ENCODE peak calls at places on chromosomes 1 and 21, in ten cellular contexts. L, D, W, T, R, E, Q, F, Z and J are unnamed samples.

GRCh38 chr1:27299385-27300252 is 22.3 kb upstream of the TMEM222 start:
- DNase-seq in L (no peak), D (peak), W (peak), T (peak), R (peak), E (peak), Q (no peak), F (peak), Z (peak), J (peak)

GRCh38 chr1:185960377-185961151 is 226.4 kb downstream of the HMCN1 start:
- DNase-seq in L (no peak), D (no peak), W (peak), T (peak), R (no peak), E (peak), Q (no peak), F (peak), Z (peak), J (no peak)

GRCh38 chr1:27137544-27138075 is 17.3 kb downstream of the SLC9A1 start:
- DNase-seq in L (no peak), D (no peak), W (peak), T (peak), R (no peak), E (no peak), Q (no peak), F (no peak), Z (peak), J (no peak)

GRCh38 chr1:11042995-11043874 is 3.8 kb downstream of the MASP2 start:
- DNase-seq in L (no peak), D (peak), W (no peak), T (no peak), R (no peak), E (no peak), Q (no peak), F (no peak), Z (no peak), J (no peak)

GRCh38 chr1:12617511-12617900 is 504 bp downstream of the DHRS3 start:
- DNase-seq in L (peak), D (no peak), W (peak), T (no peak), R (no peak), E (no peak), Q (peak), F (no peak), Z (no peak), J (no peak)

GRCh38 chr1:213997031-213997771 is 9.4 kb downstream of the PROX1 start:
- DNase-seq in L (no peak), D (no peak), W (no peak), T (no peak), R (no peak), E (no peak), Q (no peak), F (no peak), Z (no peak), J (no peak)

GRCh38 chr1:209307836-209308235 is 275.7 kb upstream of the CAMK1G start:
- DNase-seq in L (no peak), D (no peak), W (no peak), T (no peak), R (no peak), E (no peak), Q (no peak), F (no peak), Z (no peak), J (no peak)

GRCh38 chr1:247647864-247648263 is 31.7 kb downstream of the OR13G1 start:
- DNase-seq in L (no peak), D (peak), W (no peak), T (no peak), R (no peak), E (peak), Q (no peak), F (no peak), Z (no peak), J (no peak)

GRCh38 chr1:115874929-115875328 is 34.0 kb upstream of the NHLH2 start:
- DNase-seq in L (no peak), D (no peak), W (no peak), T (peak), R (no peak), E (no peak), Q (no peak), F (peak), Z (peak), J (no peak)

GRCh38 chr21:43864806-43865470 is at the start of gene AGPAT3:
- DNase-seq in L (peak), D (peak), W (no peak), T (peak), R (peak), E (peak), Q (peak), F (no peak), Z (peak), J (no peak)

GRCh38 chr1:243477676-243478075 is 221.8 kb downstream of the SDCCAG8 start:
- DNase-seq in L (no peak), D (no peak), W (no peak), T (no peak), R (no peak), E (no peak), Q (no peak), F (no peak), Z (no peak), J (no peak)

GRCh38 chr1:224783006-224783651 is 146.3 kb upstream of the DNAH14 start:
- DNase-seq in L (no peak), D (no peak), W (no peak), T (no peak), R (no peak), E (no peak), Q (no peak), F (no peak), Z (no peak), J (no peak)